ENCODE peak calls at places on chromosomes 1 and 21, in five cellular contexts. One of them, this sample, is unnamed.

GRCh38 chr21:31908106-31909031 is 35.5 kb downstream of the HUNK start:
- DNase-seq in adrenal gland: no peak
- DNase-seq in astrocyte of the cerebellum: no peak
- DNase-seq in neural crest cell: no peak
- DNase-seq in Peyer's patch: no peak
- DNase-seq in this sample: no peak

GRCh38 chr1:157369808-157370521 is 182.3 kb downstream of the FCRL5 start:
- DNase-seq in neural crest cell: peak
- DNase-seq in adrenal gland: peak
- DNase-seq in astrocyte of the cerebellum: peak
- DNase-seq in Peyer's patch: peak
- DNase-seq in this sample: peak

GRCh38 chr1:65412984-65413375 is 7.5 kb upstream of the LEPR start:
- DNase-seq in astrocyte of the cerebellum: no peak
- DNase-seq in adrenal gland: no peak
- DNase-seq in neural crest cell: no peak
- DNase-seq in Peyer's patch: no peak
- DNase-seq in this sample: no peak

GRCh38 chr1:15931884-15932283 is 44.0 kb downstream of the ZBTB17 start:
- DNase-seq in adrenal gland: no peak
- DNase-seq in Peyer's patch: no peak
- DNase-seq in astrocyte of the cerebellum: no peak
- DNase-seq in neural crest cell: no peak
- DNase-seq in this sample: no peak

GRCh38 chr1:162060314-162060713 is 9.2 kb upstream of the NOS1AP start:
- DNase-seq in Peyer's patch: no peak
- DNase-seq in astrocyte of the cerebellum: no peak
- DNase-seq in neural crest cell: no peak
- DNase-seq in adrenal gland: no peak
- DNase-seq in this sample: no peak

GRCh38 chr1:89598450-89599331 is 34.2 kb upstream of the LRRC8C start:
- DNase-seq in adrenal gland: no peak
- DNase-seq in Peyer's patch: no peak
- DNase-seq in neural crest cell: no peak
- DNase-seq in astrocyte of the cerebellum: peak
- DNase-seq in this sample: peak

GRCh38 chr1:63516629-63517028 is 6.4 kb downstream of the ITGB3BP start:
- DNase-seq in neural crest cell: no peak
- DNase-seq in astrocyte of the cerebellum: no peak
- DNase-seq in Peyer's patch: no peak
- DNase-seq in adrenal gland: no peak
- DNase-seq in this sample: no peak

GRCh38 chr1:39406533-39407478 is 84.6 kb upstream of the BMP8A start:
- DNase-seq in neural crest cell: no peak
- DNase-seq in Peyer's patch: no peak
- DNase-seq in adrenal gland: no peak
- DNase-seq in astrocyte of the cerebellum: peak
- DNase-seq in this sample: no peak

GRCh38 chr21:40770435-40771055 is 76.4 kb downstream of the DSCAM start:
- DNase-seq in adrenal gland: no peak
- DNase-seq in Peyer's patch: no peak
- DNase-seq in neural crest cell: no peak
- DNase-seq in astrocyte of the cerebellum: no peak
- DNase-seq in this sample: no peak

GRCh38 chr1:101302831-101303511 is 66.2 kb downstream of the S1PR1 start:
- DNase-seq in adrenal gland: peak
- DNase-seq in Peyer's patch: no peak
- DNase-seq in astrocyte of the cerebellum: no peak
- DNase-seq in neural crest cell: no peak
- DNase-seq in this sample: no peak

DNA sequence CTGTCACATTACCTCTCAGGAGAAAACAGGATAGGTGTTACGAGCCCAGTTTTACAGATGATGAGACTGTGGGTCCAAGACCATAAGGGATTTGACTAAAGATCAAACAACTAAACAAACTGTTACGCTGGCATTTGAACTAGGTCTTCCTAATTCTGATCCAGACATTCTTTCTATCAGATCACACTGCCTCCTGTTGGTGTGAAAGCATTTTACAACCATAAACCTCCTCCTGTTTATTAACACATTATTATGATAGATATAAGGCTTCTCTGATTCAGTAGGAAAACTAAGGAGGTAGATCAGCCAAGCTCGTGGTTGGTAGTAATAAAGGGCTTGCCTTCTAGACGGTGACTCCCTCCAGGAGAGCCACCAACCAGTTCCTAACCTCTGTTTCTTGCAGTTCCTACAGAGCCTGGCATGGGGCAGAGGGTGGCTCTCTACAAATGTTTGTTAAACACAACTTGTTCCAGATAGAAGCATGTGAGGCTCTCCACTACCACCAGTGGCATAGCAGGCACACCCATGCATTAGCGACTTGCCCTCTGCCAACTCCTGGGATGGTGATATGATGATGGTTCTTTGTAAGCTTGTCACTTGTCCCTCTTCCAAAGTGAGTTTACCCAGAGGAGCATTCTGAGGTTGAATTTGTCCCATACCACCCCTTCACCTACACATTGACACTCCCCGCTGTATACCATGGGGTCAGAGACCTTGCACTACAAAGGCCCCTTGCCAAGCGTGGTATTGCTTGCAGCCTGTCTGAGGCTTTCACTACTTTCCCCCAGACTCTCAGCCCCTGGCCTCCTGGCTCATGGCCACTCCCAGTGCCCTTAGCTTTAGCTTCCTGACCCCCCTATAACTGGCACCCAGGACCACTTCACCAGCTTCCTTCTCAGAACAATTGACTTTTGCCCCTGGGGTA is 96.4 kb upstream of the HOOK1 start:
- DNase-seq in astrocyte of the cerebellum: no peak
- DNase-seq in Peyer's patch: no peak
- DNase-seq in neural crest cell: no peak
- DNase-seq in adrenal gland: no peak
- DNase-seq in this sample: peak
- TF ChIP-seq CTCF in astrocyte of the cerebellum: no peak
- TF ChIP-seq CTCF in Peyer's patch: peak
- TF ChIP-seq CTCF in neural crest cell: peak
- TF ChIP-seq CTCF in adrenal gland: peak
- TF ChIP-seq CTCF in this sample: peak

GRCh38 chr1:167332503-167332902 is 111.8 kb downstream of the POU2F1 start:
- DNase-seq in Peyer's patch: no peak
- DNase-seq in neural crest cell: no peak
- DNase-seq in adrenal gland: no peak
- DNase-seq in astrocyte of the cerebellum: no peak
- DNase-seq in this sample: no peak
- TF ChIP-seq CTCF in Peyer's patch: no peak
- TF ChIP-seq CTCF in neural crest cell: no peak
- TF ChIP-seq CTCF in adrenal gland: no peak
- TF ChIP-seq CTCF in astrocyte of the cerebellum: no peak
- TF ChIP-seq CTCF in this sample: no peak

GRCh38 chr1:168082008-168082876 is 54.5 kb downstream of the GPR161 start:
- DNase-seq in Peyer's patch: peak
- DNase-seq in astrocyte of the cerebellum: peak
- DNase-seq in adrenal gland: peak
- DNase-seq in neural crest cell: peak
- DNase-seq in this sample: peak
- TF ChIP-seq CTCF in Peyer's patch: peak
- TF ChIP-seq CTCF in astrocyte of the cerebellum: peak
- TF ChIP-seq CTCF in adrenal gland: peak
- TF ChIP-seq CTCF in neural crest cell: peak
- TF ChIP-seq CTCF in this sample: peak

GRCh38 chr1:179771509-179771908 is 28.4 kb downstream of the FAM163A start:
- DNase-seq in adrenal gland: no peak
- DNase-seq in astrocyte of the cerebellum: no peak
- DNase-seq in Peyer's patch: no peak
- DNase-seq in neural crest cell: no peak
- DNase-seq in this sample: no peak

GRCh38 chr1:179767996-179768395 is 24.9 kb downstream of the FAM163A start:
- DNase-seq in Peyer's patch: no peak
- DNase-seq in astrocyte of the cerebellum: no peak
- DNase-seq in adrenal gland: no peak
- DNase-seq in neural crest cell: no peak
- DNase-seq in this sample: no peak

GRCh38 chr1:179773264-179773663 is 30.2 kb downstream of the FAM163A start:
- DNase-seq in neural crest cell: no peak
- DNase-seq in adrenal gland: no peak
- DNase-seq in Peyer's patch: no peak
- DNase-seq in astrocyte of the cerebellum: no peak
- DNase-seq in this sample: no peak

GRCh38 chr1:179774033-179774432 is 30.9 kb downstream of the FAM163A start:
- DNase-seq in adrenal gland: no peak
- DNase-seq in neural crest cell: no peak
- DNase-seq in astrocyte of the cerebellum: no peak
- DNase-seq in Peyer's patch: no peak
- DNase-seq in this sample: peak

DNA sequence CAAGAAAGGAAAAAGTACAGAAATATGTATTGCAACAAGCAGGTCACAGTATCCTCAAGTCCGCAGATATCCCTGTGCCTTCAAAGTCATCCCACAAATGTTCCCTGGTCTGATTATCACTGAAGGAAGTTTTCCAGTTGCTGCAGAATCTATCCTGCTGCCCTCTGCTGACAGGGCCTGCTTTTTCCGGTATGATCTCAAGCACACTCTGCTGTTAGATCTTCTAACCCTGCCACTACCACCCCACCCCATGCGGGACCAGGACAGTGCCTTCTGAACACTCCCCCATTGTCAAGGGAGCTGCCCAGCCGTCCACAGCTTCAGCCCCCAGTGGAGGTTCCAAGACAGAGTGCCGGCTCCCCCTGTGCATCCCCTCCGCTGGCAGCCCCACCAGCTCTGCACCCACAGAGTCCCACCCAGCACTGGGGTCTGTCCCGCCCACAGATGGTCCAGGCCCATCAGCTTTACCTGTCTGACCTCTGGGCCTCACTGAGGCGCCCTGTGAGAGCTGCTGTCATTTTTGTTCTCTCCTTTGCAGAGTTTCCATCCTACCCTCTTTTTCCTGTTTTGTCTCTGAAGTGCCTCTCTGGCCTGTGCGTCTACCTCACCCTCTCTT is 27.9 kb downstream of the FAM163A start:
- DNase-seq in neural crest cell: no peak
- DNase-seq in adrenal gland: no peak
- DNase-seq in astrocyte of the cerebellum: no peak
- DNase-seq in Peyer's patch: no peak
- DNase-seq in this sample: no peak
- TF ChIP-seq CTCF in neural crest cell: no peak
- TF ChIP-seq CTCF in adrenal gland: no peak
- TF ChIP-seq CTCF in astrocyte of the cerebellum: no peak
- TF ChIP-seq CTCF in Peyer's patch: no peak
- TF ChIP-seq CTCF in this sample: no peak

GRCh38 chr1:24491577-24492360 is 10.9 kb upstream of the RCAN3 start:
- DNase-seq in Peyer's patch: no peak
- DNase-seq in neural crest cell: no peak
- DNase-seq in astrocyte of the cerebellum: no peak
- DNase-seq in adrenal gland: no peak
- DNase-seq in this sample: no peak
- TF ChIP-seq CTCF in Peyer's patch: no peak
- TF ChIP-seq CTCF in neural crest cell: no peak
- TF ChIP-seq CTCF in astrocyte of the cerebellum: peak
- TF ChIP-seq CTCF in adrenal gland: no peak
- TF ChIP-seq CTCF in this sample: no peak

GRCh38 chr1:203593723-203594122 is 32.9 kb upstream of the ATP2B4 start:
- DNase-seq in neural crest cell: no peak
- DNase-seq in Peyer's patch: peak
- DNase-seq in adrenal gland: peak
- DNase-seq in astrocyte of the cerebellum: no peak
- DNase-seq in this sample: peak
- TF ChIP-seq CTCF in neural crest cell: no peak
- TF ChIP-seq CTCF in Peyer's patch: peak
- TF ChIP-seq CTCF in adrenal gland: no peak
- TF ChIP-seq CTCF in astrocyte of the cerebellum: no peak
- TF ChIP-seq CTCF in this sample: peak

DNA sequence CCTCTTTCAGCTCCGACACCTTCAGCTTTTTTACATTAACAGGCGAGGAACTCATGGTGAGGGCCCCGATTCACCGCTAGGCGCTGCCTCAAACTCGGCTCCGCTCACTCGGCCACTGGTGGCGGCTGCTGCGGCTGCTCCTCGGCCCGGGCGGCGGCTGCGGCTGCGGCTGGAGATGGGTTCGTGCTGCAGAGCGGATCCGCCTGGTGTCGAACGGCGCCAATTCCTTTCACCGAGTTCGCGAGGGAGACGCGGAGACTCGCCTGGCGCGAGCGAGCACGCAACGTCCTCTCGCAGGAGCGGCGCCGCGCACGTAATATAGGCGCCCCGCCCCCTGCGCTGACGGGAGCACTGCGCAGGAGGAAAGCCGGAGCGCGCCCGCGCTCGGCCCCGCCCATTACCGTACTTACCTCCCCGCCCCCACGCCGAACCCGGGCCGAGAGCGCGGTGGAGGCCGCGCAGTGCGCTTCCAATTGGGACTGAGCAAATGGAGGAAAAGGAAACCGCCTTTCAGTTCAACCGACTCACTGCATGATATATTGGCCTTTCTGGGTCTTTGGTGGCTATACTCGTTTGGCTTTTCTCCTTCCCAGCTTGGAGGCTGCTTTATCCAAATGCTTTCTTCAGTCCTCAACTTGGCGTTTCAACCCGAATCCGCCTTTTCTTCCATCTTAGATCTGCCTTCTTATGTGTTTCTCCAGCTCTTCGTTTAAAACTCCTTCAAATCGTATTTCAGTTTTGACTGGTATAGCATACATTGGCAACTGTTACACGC is at the start of gene HNRNPU:
- DNase-seq in Peyer's patch: peak
- DNase-seq in astrocyte of the cerebellum: peak
- DNase-seq in adrenal gland: peak
- DNase-seq in neural crest cell: peak
- DNase-seq in this sample: peak
- TF ChIP-seq CTCF in Peyer's patch: peak
- TF ChIP-seq CTCF in astrocyte of the cerebellum: peak
- TF ChIP-seq CTCF in adrenal gland: peak
- TF ChIP-seq CTCF in neural crest cell: peak
- TF ChIP-seq CTCF in this sample: peak

GRCh38 chr1:40622051-40622450 is 43.4 kb downstream of the RIMS3 start:
- DNase-seq in Peyer's patch: peak
- DNase-seq in astrocyte of the cerebellum: no peak
- DNase-seq in adrenal gland: no peak
- DNase-seq in neural crest cell: no peak
- DNase-seq in this sample: no peak

GRCh38 chr1:40626383-40626770 is 39.1 kb downstream of the RIMS3 start:
- DNase-seq in Peyer's patch: no peak
- DNase-seq in adrenal gland: no peak
- DNase-seq in neural crest cell: no peak
- DNase-seq in astrocyte of the cerebellum: no peak
- DNase-seq in this sample: no peak

GRCh38 chr1:40622936-40623629 is 42.4 kb downstream of the RIMS3 start:
- DNase-seq in Peyer's patch: peak
- DNase-seq in neural crest cell: no peak
- DNase-seq in astrocyte of the cerebellum: no peak
- DNase-seq in adrenal gland: no peak
- DNase-seq in this sample: no peak

GRCh38 chr1:40625476-40626382 is 39.8 kb downstream of the RIMS3 start:
- DNase-seq in neural crest cell: no peak
- DNase-seq in adrenal gland: no peak
- DNase-seq in Peyer's patch: no peak
- DNase-seq in astrocyte of the cerebellum: no peak
- DNase-seq in this sample: no peak

DNA sequence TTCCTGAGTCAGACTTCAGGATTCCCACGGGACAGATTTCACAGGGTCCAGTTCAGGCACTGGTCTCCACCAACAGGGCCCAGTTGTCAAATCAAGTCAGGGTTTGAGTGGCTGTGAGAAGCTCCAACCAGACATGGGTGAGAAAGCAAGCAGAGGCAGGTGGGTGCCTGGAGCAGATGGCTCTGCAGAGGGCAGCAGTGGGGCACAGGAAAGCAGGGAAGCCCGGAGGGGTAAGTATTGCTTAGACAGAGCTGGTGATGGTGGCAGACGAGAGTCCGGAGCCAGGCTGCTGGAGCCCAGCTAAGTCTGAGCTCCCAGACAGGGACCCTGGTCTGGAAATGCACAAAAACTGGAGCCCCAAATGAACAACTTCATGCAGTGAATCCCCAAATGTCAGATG is 40.4 kb downstream of the RIMS3 start:
- DNase-seq in neural crest cell: no peak
- DNase-seq in astrocyte of the cerebellum: no peak
- DNase-seq in Peyer's patch: no peak
- DNase-seq in adrenal gland: peak
- DNase-seq in this sample: peak
- TF ChIP-seq CTCF in neural crest cell: no peak
- TF ChIP-seq CTCF in astrocyte of the cerebellum: peak
- TF ChIP-seq CTCF in Peyer's patch: no peak
- TF ChIP-seq CTCF in adrenal gland: peak
- TF ChIP-seq CTCF in this sample: peak

This sample was measured in GM12865.